ENCODE peak calls at places on chromosomes 2 and 18, in four cellular contexts. One of them, this sample, is unnamed.
A peak's percentile ranks its signal among the peaks of the same experiment; 100 is the strongest.

GRCh38 chr2:288002-288742 is at the start of gene ALKAL2:
- DNase-seq in uterus: peak; percentile 50
- DNase-seq in OCI-LY7: no peak
- DNase-seq in spleen: no peak
- DNase-seq in this sample: no peak

GRCh38 chr2:216850665-216851327 is 9.1 kb downstream of the TNP1 start:
- DNase-seq in OCI-LY7: no peak
- DNase-seq in uterus: no peak
- DNase-seq in spleen: no peak
- DNase-seq in this sample: no peak

GRCh38 chr2:24231461-24231881 is 56.6 kb downstream of the FAM228A start:
- DNase-seq in spleen: no peak
- DNase-seq in OCI-LY7: no peak
- DNase-seq in uterus: no peak
- DNase-seq in this sample: no peak

GRCh38 chr2:225027061-225027762 is 15.1 kb downstream of the DOCK10 start:
- DNase-seq in spleen: no peak
- DNase-seq in OCI-LY7: no peak
- DNase-seq in uterus: no peak
- DNase-seq in this sample: no peak

GRCh38 chr2:48532824-48533223 is 2.9 kb downstream of the STON1 start:
- DNase-seq in OCI-LY7: no peak
- DNase-seq in spleen: no peak
- DNase-seq in uterus: no peak
- DNase-seq in this sample: no peak

GRCh38 chr2:104584393-104584792 is 269.5 kb upstream of the POU3F3 start:
- DNase-seq in spleen: no peak
- DNase-seq in uterus: no peak
- DNase-seq in OCI-LY7: no peak
- DNase-seq in this sample: no peak

GRCh38 chr2:1020206-1020605 is 69.6 kb downstream of the SNTG2 start:
- DNase-seq in spleen: no peak
- DNase-seq in uterus: no peak
- DNase-seq in OCI-LY7: no peak
- DNase-seq in this sample: no peak

GRCh38 chr2:88813612-88814011 is 122.1 kb downstream of the RPIA start:
- DNase-seq in spleen: no peak
- DNase-seq in OCI-LY7: peak; percentile 65
- DNase-seq in uterus: no peak
- DNase-seq in this sample: no peak

GRCh38 chr2:169756342-169756741 is 22.7 kb downstream of the KLHL23 start:
- DNase-seq in spleen: no peak
- DNase-seq in OCI-LY7: no peak
- DNase-seq in uterus: no peak
- DNase-seq in this sample: no peak

GRCh38 chr2:121360566-121361300 is 75.7 kb upstream of the TFCP2L1 start:
- DNase-seq in OCI-LY7: no peak
- DNase-seq in uterus: no peak
- DNase-seq in spleen: no peak
- DNase-seq in this sample: no peak

GRCh38 chr2:241508240-241508509 is 209 bp downstream of the STK25 start:
- DNase-seq in spleen: no peak
- DNase-seq in OCI-LY7: no peak
- DNase-seq in uterus: no peak
- DNase-seq in this sample: no peak

GRCh38 chr2:62042400-62042799 is 136.9 kb downstream of the COMMD1 start:
- DNase-seq in uterus: no peak
- DNase-seq in OCI-LY7: no peak
- DNase-seq in spleen: no peak
- DNase-seq in this sample: no peak

GRCh38 chr18:10421859-10422258 is 32.6 kb upstream of the APCDD1 start:
- DNase-seq in OCI-LY7: no peak
- DNase-seq in uterus: no peak
- DNase-seq in spleen: no peak
- DNase-seq in this sample: no peak

GRCh38 chr2:70705160-70705850 is 62.7 kb downstream of the ADD2 start:
- DNase-seq in OCI-LY7: no peak
- DNase-seq in spleen: no peak
- DNase-seq in uterus: no peak
- DNase-seq in this sample: peak; percentile 39

GRCh38 chr2:134420256-134420655 is 166.4 kb downstream of the MGAT5 start:
- DNase-seq in OCI-LY7: no peak
- DNase-seq in uterus: no peak
- DNase-seq in spleen: no peak
- DNase-seq in this sample: no peak

GRCh38 chr2:1595274-1595673 is 149.0 kb downstream of the PXDN start:
- DNase-seq in uterus: no peak
- DNase-seq in OCI-LY7: no peak
- DNase-seq in spleen: no peak
- DNase-seq in this sample: no peak

GRCh38 chr18:9796933-9797549 is 88.7 kb upstream of the TXNDC2 start:
- DNase-seq in OCI-LY7: no peak
- DNase-seq in spleen: no peak
- DNase-seq in uterus: peak; percentile 49
- DNase-seq in this sample: no peak

GRCh38 chr2:232459419-232460035 is 3.6 kb downstream of the ALPI start:
- DNase-seq in OCI-LY7: no peak
- DNase-seq in spleen: peak; percentile 53
- DNase-seq in uterus: no peak
- DNase-seq in this sample: peak; percentile 38

GRCh38 chr18:35875566-35875965 is 96.9 kb upstream of the RMP24 start:
- DNase-seq in spleen: no peak
- DNase-seq in uterus: no peak
- DNase-seq in OCI-LY7: no peak
- DNase-seq in this sample: no peak

GRCh38 chr2:68537872-68538271 is 70.5 kb downstream of the APLF start:
- DNase-seq in OCI-LY7: no peak
- DNase-seq in uterus: no peak
- DNase-seq in spleen: no peak
- DNase-seq in this sample: no peak

GRCh38 chr2:50241292-50241691 is 790.6 kb downstream of the NRXN1 start:
- DNase-seq in spleen: no peak
- DNase-seq in OCI-LY7: no peak
- DNase-seq in uterus: no peak
- DNase-seq in this sample: no peak

GRCh38 chr2:117785740-117786139 is 28.8 kb upstream of the DDX18 start:
- DNase-seq in OCI-LY7: peak; percentile 73
- DNase-seq in spleen: no peak
- DNase-seq in uterus: no peak
- DNase-seq in this sample: no peak

GRCh38 chr2:138637686-138638085 is 136.1 kb downstream of the SPOPL start:
- DNase-seq in OCI-LY7: no peak
- DNase-seq in spleen: no peak
- DNase-seq in uterus: no peak
- DNase-seq in this sample: no peak

GRCh38 chr2:110858993-110859770 is 126.8 kb downstream of the ACOXL start:
- DNase-seq in spleen: no peak
- DNase-seq in uterus: no peak
- DNase-seq in OCI-LY7: peak; percentile 20
- DNase-seq in this sample: no peak

GRCh38 chr2:170887496-170888265 is 41.4 kb upstream of the GORASP2 start:
- DNase-seq in spleen: no peak
- DNase-seq in OCI-LY7: no peak
- DNase-seq in uterus: no peak
- DNase-seq in this sample: no peak

GRCh38 chr2:222943820-222944219 is 83.0 kb downstream of the ACSL3 start:
- DNase-seq in uterus: no peak
- DNase-seq in spleen: no peak
- DNase-seq in OCI-LY7: no peak
- DNase-seq in this sample: no peak

GRCh38 chr18:3455938-3456685 is 6.1 kb downstream of the TGIF1 start:
- DNase-seq in spleen: no peak
- DNase-seq in OCI-LY7: no peak
- DNase-seq in uterus: no peak
- DNase-seq in this sample: no peak

GRCh38 chr2:64646007-64646880 is 7.5 kb downstream of the SERTAD2 start:
- DNase-seq in uterus: peak; percentile 85
- DNase-seq in OCI-LY7: peak; percentile 82
- DNase-seq in spleen: peak; percentile 95
- DNase-seq in this sample: peak; percentile 89

GRCh38 chr2:205585451-205586045 is 96.8 kb upstream of the NRP2 start:
- DNase-seq in OCI-LY7: no peak
- DNase-seq in uterus: no peak
- DNase-seq in spleen: no peak
- DNase-seq in this sample: no peak

DNA sequence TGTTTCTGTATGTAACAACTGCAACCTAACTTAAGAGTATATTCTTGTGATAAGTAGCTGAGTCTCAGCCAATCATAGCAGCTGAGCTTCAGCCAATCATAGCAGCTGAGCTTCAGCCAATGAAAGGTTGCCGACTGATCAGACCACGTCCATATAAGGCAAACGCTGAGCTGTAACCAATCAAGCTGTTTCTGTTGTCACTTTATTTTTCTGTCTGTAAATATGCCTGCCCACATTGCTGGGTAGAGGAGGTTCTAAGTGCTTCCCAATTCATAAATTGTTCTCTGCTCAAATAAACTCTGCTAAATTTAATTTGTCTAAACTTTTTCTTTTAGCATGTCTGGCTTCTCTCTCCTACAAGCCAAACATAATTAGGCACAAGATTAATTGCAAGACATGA is 231.5 kb upstream of the TCF4 start:
- DNase-seq in OCI-LY7: no peak
- DNase-seq in spleen: no peak
- DNase-seq in uterus: no peak
- DNase-seq in this sample: no peak
- H3K9me3 ChIP-seq in OCI-LY7: no peaks in the 10 kb centered on the region
- H3K9me3 ChIP-seq in spleen: no peaks in the 10 kb centered on the region
- H3K9me3 ChIP-seq in uterus: no peaks in the 10 kb centered on the region
- H3K9me3 ChIP-seq in this sample: no peaks in the 10 kb centered on the region

GRCh38 chr2:30670453-30670852 is 136.8 kb downstream of the CAPN13 start:
- DNase-seq in spleen: no peak
- DNase-seq in OCI-LY7: peak; percentile 33
- DNase-seq in uterus: no peak
- DNase-seq in this sample: peak; percentile 5
- H3K9me3 ChIP-seq in spleen: peaks cover 46% of the 10 kb centered on the region
- H3K9me3 ChIP-seq in OCI-LY7: peaks cover 43% of the 10 kb centered on the region
- H3K9me3 ChIP-seq in uterus: peaks cover 12% of the 10 kb centered on the region
- H3K9me3 ChIP-seq in this sample: no peaks in the 10 kb centered on the region

GRCh38 chr2:127844973-127845372 is 13.0 kb downstream of the POLR2D start:
- DNase-seq in OCI-LY7: no peak
- DNase-seq in spleen: no peak
- DNase-seq in uterus: no peak
- DNase-seq in this sample: no peak
- H3K9me3 ChIP-seq in OCI-LY7: no peaks in the 10 kb centered on the region
- H3K9me3 ChIP-seq in spleen: no peaks in the 10 kb centered on the region
- H3K9me3 ChIP-seq in uterus: no peaks in the 10 kb centered on the region
- H3K9me3 ChIP-seq in this sample: no peaks in the 10 kb centered on the region

DNA sequence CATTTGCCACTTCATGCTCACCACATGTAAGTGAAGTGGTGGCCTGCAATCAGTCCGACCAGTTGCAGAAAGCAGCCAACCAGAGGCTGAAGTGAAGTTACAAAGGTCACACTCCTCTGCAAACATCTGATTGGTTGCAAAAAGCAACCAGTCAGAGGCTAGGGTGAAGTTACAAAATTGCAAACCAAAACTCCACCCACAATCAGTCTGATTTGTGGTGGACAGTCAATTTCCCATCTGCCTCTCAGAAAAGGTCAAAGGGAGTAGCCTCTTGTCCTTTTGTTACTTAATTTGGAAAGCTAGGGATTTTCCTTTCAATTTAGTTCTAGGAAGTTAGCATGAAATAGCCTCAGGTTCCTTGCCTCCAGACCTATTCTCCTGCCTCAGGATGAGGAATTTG is 185.0 kb downstream of the UXS1 start:
- DNase-seq in uterus: no peak
- DNase-seq in spleen: no peak
- DNase-seq in OCI-LY7: no peak
- DNase-seq in this sample: no peak
- H3K9me3 ChIP-seq in uterus: peaks cover 9% of the 10 kb centered on the region
- H3K9me3 ChIP-seq in spleen: peaks cover 48% of the 10 kb centered on the region
- H3K9me3 ChIP-seq in OCI-LY7: peaks cover 10% of the 10 kb centered on the region
- H3K9me3 ChIP-seq in this sample: no peaks in the 10 kb centered on the region

DNA sequence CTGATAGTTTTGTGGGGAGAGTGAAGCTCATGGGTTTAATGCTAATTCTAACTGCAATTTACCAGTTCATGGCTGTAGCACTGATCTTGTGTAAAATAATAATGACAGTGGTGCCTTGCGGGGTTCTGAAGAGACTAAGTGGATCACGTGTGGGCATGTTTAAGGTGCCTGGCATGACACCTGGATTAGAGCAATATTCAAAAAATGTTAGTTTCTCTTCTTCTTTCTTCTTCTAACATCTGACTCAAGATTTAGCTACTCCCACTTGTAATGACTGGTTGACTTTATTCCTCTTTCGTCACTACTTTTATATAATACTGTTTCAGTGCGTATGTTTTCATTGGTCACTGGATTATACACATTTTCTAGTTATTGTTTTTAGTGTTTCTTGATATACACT is 662.4 kb upstream of the CNTNAP5 start:
- DNase-seq in uterus: no peak
- DNase-seq in OCI-LY7: no peak
- DNase-seq in spleen: no peak
- DNase-seq in this sample: no peak
- H3K9me3 ChIP-seq in uterus: no peaks in the 10 kb centered on the region
- H3K9me3 ChIP-seq in OCI-LY7: no peaks in the 10 kb centered on the region
- H3K9me3 ChIP-seq in spleen: peaks cover 22% of the 10 kb centered on the region
- H3K9me3 ChIP-seq in this sample: no peaks in the 10 kb centered on the region

DNA sequence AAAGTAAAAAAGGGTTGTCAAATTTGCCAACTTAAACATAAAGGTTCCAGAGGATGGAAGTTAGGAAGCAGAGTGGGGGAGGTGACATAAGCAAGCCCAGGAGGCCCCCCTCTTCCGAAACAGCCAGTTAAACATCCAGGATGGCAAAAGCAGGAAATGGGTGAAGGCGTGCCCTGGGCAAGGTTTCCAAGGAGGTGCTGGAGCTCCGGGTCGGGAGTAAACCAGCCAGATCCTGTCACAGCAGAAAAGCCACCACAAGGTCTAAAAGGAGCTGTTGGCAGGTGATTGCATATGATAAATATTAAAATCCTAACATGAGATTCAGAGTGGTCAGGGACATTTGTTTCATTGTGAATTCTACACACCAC is 572.2 kb upstream of the SALL3 start:
- DNase-seq in uterus: no peak
- DNase-seq in OCI-LY7: no peak
- DNase-seq in spleen: peak; percentile 65
- DNase-seq in this sample: no peak
- H3K9me3 ChIP-seq in uterus: no peaks in the 10 kb centered on the region
- H3K9me3 ChIP-seq in OCI-LY7: no peaks in the 10 kb centered on the region
- H3K9me3 ChIP-seq in spleen: no peaks in the 10 kb centered on the region
- H3K9me3 ChIP-seq in this sample: no peaks in the 10 kb centered on the region

This sample was measured in sigmoid colon.